ENCODE peak calls at places on chromosomes 13 and 19, in four cellular contexts. K is H1, S is fibroblast of lung, M is mammary epithelial cell. R is an unnamed sample.

GRCh38 chr19:45568732-45569131 is 15.9 kb downstream of the OPA3 start:
- DNase-seq in K (no peak), S (peak; percentile 73), M (peak; percentile 85), R (no peak)

GRCh38 chr13:106493569-106493968 is 41.9 kb downstream of the EFNB2 start:
- DNase-seq in K (no peak), S (no peak), M (no peak), R (no peak)

GRCh38 chr19:28711401-28711800 is 501.6 kb downstream of the UQCRFS1 start:
- DNase-seq in K (no peak), S (no peak), M (no peak), R (no peak)

GRCh38 chr19:30153326-30154210 is 211.5 kb downstream of the URI1 start:
- DNase-seq in K (no peak), S (no peak), M (no peak), R (no peak)

GRCh38 chr13:25111557-25111956 is 15.6 kb downstream of the PABPC3 start:
- DNase-seq in K (no peak), S (no peak), M (peak; percentile 36), R (no peak)

GRCh38 chr19:17775245-17775927 is 19.6 kb upstream of the B3GNT3 start:
- DNase-seq in K (no peak), S (no peak), M (no peak), R (no peak)

GRCh38 chr19:45351401-45351952 is 10.9 kb downstream of the KLC3 start:
- DNase-seq in K (no peak), S (no peak), M (no peak), R (no peak)

GRCh38 chr13:97692628-97693027 is 258.7 kb downstream of the RAP2A start:
- DNase-seq in K (no peak), S (no peak), M (no peak), R (no peak)

GRCh38 chr13:44415815-44416214 is 42.2 kb downstream of the SERP2 start:
- DNase-seq in K (no peak), S (no peak), M (no peak), R (peak; percentile 62)

GRCh38 chr13:20159646-20160345 is 1.1 kb downstream of the GJA3 start:
- DNase-seq in K (no peak), S (peak; percentile 38), M (no peak), R (no peak)

GRCh38 chr13:37647038-37647650 is 48.6 kb upstream of the POSTN start:
- DNase-seq in K (no peak), S (no peak), M (no peak), R (no peak)

GRCh38 chr19:17052439-17052838 is 22.8 kb downstream of the HAUS8 start:
- DNase-seq in K (no peak), S (peak; percentile 67), M (peak; percentile 34), R (no peak)

GRCh38 chr13:37023871-37024270 is 23.3 kb downstream of the EXOSC8 start:
- DNase-seq in K (no peak), S (peak; percentile 12), M (peak; percentile 12), R (no peak)

GRCh38 chr13:20175406-20175794 is 14.5 kb upstream of the GJA3 start:
- DNase-seq in K (no peak), S (no peak), M (no peak), R (no peak)

GRCh38 chr13:49499889-49500660 is 4.3 kb downstream of the PHF11 start:
- DNase-seq in K (no peak), S (peak; percentile 86), M (peak; percentile 85), R (no peak)

GRCh38 chr13:36666482-36667264 is 7.1 kb upstream of the SERTM1 start:
- DNase-seq in K (no peak), S (no peak), M (no peak), R (no peak)

GRCh38 chr13:97212540-97213146 is 9.5 kb upstream of the MBNL2 start:
- DNase-seq in K (no peak), S (peak; percentile 64), M (peak; percentile 67), R (no peak)

GRCh38 chr13:76836311-76836710 is 49.9 kb downstream of the KCTD12 start:
- DNase-seq in K (no peak), S (peak; percentile 76), M (no peak), R (no peak)

GRCh38 chr13:64223016-64223415 is 2807.4 kb upstream of the PCDH20 start:
- DNase-seq in K (no peak), S (no peak), M (no peak), R (no peak)

GRCh38 chr13:27791146-27791900 is 960 bp upstream of the GSX1 start:
- DNase-seq in K (no peak), S (no peak), M (no peak), R (no peak)

GRCh38 chr13:75222031-75222430 is 259.9 kb downstream of the TBC1D4 start:
- DNase-seq in K (no peak), S (peak; percentile 65), M (peak; percentile 12), R (no peak)

GRCh38 chr13:106986687-106987434 is 418.9 kb upstream of the ARGLU1 start:
- DNase-seq in K (no peak), S (no peak), M (no peak), R (no peak)

GRCh38 chr13:110448230-110448629 is 113.3 kb downstream of the RAB20 start:
- DNase-seq in K (no peak), S (peak; percentile 32), M (peak; percentile 81), R (peak; percentile 16)

GRCh38 chr19:14405380-14405757 is 13.8 kb downstream of the DDX39A start:
- DNase-seq in K (no peak), S (no peak), M (no peak), R (no peak)

GRCh38 chr13:100694722-100695644 is 20.4 kb upstream of the TMTC4 start:
- DNase-seq in K (peak; percentile 53), S (peak; percentile 46), M (peak; percentile 14), R (peak; percentile 46)

GRCh38 chr13:78022164-78022877 is 103.7 kb upstream of the EDNRB start:
- DNase-seq in K (no peak), S (peak; percentile 40), M (peak; percentile 60), R (no peak)

GRCh38 chr19:50046649-50047503 is 21.1 kb downstream of the ZNF473 start:
- DNase-seq in K (no peak), S (peak; percentile 30), M (no peak), R (no peak)
- H3K9me3 ChIP-seq in K (peaks cover 83% of the 10 kb centered on the region), S (peaks cover 13% of the 10 kb centered on the region), M (peaks cover 78% of the 10 kb centered on the region), R (peaks cover 20% of the 10 kb centered on the region)

GRCh38 chr19:3691372-3691716 is 8.9 kb downstream of the PIP5K1C start:
- DNase-seq in K (no peak), S (no peak), M (no peak), R (no peak)

GRCh38 chr19:3690551-3691371 is 9.5 kb downstream of the PIP5K1C start:
- DNase-seq in K (no peak), S (no peak), M (no peak), R (no peak)

GRCh38 chr19:3687393-3687773 is 12.9 kb downstream of the PIP5K1C start:
- DNase-seq in K (no peak), S (no peak), M (no peak), R (no peak)

GRCh38 chr19:3684817-3685410 is 15.4 kb downstream of the PIP5K1C start:
- DNase-seq in K (no peak), S (no peak), M (no peak), R (no peak)

DNA sequence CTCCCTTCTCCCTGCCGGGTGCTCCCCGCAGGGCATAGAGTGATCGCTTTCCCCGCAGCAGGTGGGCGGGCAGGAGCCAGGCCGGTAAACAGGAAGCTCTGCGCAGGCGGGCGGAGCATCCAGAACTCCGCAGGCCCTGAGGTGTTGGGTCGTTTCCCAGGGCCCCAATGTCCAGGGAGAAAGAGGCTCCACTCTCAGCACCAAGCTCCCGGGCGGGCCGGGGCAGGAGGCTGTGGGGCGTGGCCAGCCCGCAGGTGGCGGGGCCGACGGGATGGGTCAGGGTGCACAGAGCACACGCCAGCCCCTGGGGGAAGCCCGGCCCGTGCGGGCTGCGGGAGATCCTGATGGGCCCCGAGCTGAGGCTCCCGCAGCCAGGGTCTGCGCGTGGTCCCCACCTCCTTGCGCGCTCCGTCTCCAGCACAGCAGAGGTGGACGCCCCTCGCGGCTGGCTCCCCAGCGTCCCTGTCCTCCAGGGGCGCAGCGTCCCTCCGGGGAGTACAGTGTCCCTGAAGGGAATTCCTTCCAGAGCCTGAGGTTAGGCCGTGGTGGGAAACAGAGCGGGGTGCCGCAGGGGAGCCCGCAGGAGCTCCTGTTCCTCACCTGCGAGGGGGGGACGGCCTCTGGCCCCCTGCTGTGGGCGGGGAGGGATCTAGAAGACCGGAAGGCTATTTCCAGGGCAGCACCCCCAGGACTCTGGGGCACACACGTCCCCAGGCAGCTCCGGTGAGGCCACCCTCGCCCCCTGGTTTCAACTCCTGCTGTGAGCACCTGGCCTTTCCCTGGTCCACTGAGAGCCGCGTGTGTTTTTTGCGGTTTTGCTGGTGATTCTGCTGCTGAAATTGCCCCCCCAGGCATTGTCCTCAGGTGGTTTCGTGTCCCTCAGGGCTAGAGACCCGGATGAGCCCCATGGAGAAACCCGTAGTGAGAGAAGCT is 12.2 kb downstream of the PIP5K1C start:
- DNase-seq in K (no peak), S (no peak), M (peak; percentile 43), R (peak; percentile 70)
- H3K9ac ChIP-seq in K (no peak overlapping the region), S (no peak overlapping the region), M (no peak overlapping the region), R (no peak overlapping the region)

DNA sequence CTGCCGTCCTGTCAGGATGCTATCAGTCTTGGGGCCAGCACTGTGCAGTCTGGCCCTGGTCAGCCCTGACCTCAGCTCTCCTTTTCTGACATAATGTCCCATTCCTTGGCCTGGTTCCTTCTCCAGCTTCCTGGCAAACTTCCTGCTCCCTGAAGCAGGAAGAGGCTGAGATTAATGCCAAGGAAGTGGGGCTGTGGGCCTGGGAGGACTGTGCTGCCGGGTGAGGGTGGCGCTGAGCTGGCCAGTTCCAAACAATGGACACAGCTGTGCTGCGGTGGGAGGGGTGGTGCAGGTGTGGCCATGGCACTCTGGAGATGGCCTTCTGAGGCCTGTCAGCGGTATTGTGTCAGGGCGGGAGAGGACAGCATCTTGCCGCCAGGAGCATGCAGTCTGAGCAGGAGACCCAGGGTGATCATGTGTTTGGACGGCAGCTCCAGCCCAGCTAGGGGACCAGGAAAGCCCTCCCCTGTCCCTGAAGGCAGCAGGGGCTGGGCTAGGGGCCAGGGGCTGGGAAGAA is 30.9 kb downstream of the TUBA3C start:
- DNase-seq in K (no peak), S (no peak), M (no peak), R (no peak)
- H3K9me3 ChIP-seq in K (peaks cover 95% of the 10 kb centered on the region), S (no peaks in the 10 kb centered on the region), M (peaks cover 68% of the 10 kb centered on the region), R (peaks cover 6% of the 10 kb centered on the region)

GRCh38 chr13:23695711-23696512 is 125.7 kb downstream of the TNFRSF19 start:
- DNase-seq in K (no peak), S (no peak), M (no peak), R (peak; percentile 84)
- H3K9ac ChIP-seq in K (no peak overlapping the region), S (no peak overlapping the region), M (no peak overlapping the region), R (no peak overlapping the region)

DNA sequence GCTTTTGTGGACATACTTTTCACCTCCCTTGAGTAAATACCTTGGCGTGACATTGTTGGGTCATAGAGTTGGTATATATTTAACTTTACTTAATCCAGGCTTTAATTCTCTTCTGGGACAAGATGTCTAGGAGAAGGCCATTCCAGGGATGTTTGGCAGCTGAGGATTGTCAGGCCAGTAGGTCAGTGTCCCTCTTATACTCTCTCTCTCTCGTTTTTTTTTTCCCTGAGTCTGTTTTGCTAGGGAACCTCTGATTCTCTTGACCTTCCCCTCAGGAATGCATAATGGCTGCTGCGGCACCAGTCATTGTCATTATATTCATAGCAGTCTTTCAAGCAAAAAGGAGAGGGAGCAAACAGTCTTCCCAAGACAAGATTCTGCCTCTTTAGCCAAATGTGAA is 48.8 kb downstream of the BICRA start:
- DNase-seq in K (no peak), S (no peak), M (no peak), R (no peak)
- H3K9me3 ChIP-seq in K (no peaks in the 10 kb centered on the region), S (no peaks in the 10 kb centered on the region), M (no peaks in the 10 kb centered on the region), R (no peaks in the 10 kb centered on the region)

GRCh38 chr13:21674271-21675009 is 3.6 kb downstream of the FGF9 start:
- DNase-seq in K (no peak), S (no peak), M (no peak), R (peak; percentile 69)
- H3K9ac ChIP-seq in K (no peak overlapping the region), S (no peak overlapping the region), M (no peak overlapping the region), R (no peak overlapping the region)

GRCh38 chr19:15895876-15896430 is 1.9 kb downstream of the CYP4F2 start:
- DNase-seq in K (no peak), S (no peak), M (no peak), R (no peak)
- H3K9me3 ChIP-seq in K (peaks cover 90% of the 10 kb centered on the region), S (no peaks in the 10 kb centered on the region), M (no peaks in the 10 kb centered on the region), R (no peaks in the 10 kb centered on the region)